ENCODE peak calls at places on chromosome 18, in four cellular contexts. E, Y, A and F are unnamed samples.

GRCh38 chr18:7458873-7459272 is 108.2 kb upstream of the PTPRM start:
- DNase-seq in E (no peak), A (no peak), Y (no peak), F (no peak)

GRCh38 chr18:8936646-8937045 is 165.9 kb upstream of the NDUFV2 start:
- DNase-seq in Y (no peak), A (no peak), E (no peak), F (no peak)

GRCh38 chr18:79635127-79635726 is 44.4 kb upstream of the CTDP1 start:
- DNase-seq in Y (peak), E (no peak), A (no peak), F (no peak)

GRCh38 chr18:7775848-7776247 is 208.7 kb downstream of the PTPRM start:
- DNase-seq in E (no peak), A (no peak), Y (no peak), F (no peak)

GRCh38 chr18:36095936-36096519 is 28.7 kb upstream of the RPRD1A start:
- DNase-seq in A (no peak), Y (no peak), E (no peak), F (peak)

GRCh38 chr18:60889442-60889841 is 443.8 kb upstream of the CDH20 start:
- DNase-seq in E (no peak), Y (no peak), A (no peak), F (no peak)

GRCh38 chr18:51988277-51988676 is 351.7 kb upstream of the DCC start:
- DNase-seq in A (no peak), E (no peak), Y (no peak), F (no peak)

GRCh38 chr18:11994708-11995444 is 13.6 kb downstream of the IMPA2 start:
- DNase-seq in E (no peak), Y (peak), A (no peak), F (no peak)

GRCh38 chr18:22999212-22999611 is 66.1 kb downstream of the RBBP8 start:
- DNase-seq in A (no peak), E (no peak), Y (no peak), F (no peak)

GRCh38 chr18:74495581-74496507 is at the start of gene CNDP2:
- DNase-seq in E (peak), A (peak), Y (peak), F (peak)
- TF ChIP-seq CTCF in E (no peak), A (no peak), Y (no peak), F (no peak)

DNA sequence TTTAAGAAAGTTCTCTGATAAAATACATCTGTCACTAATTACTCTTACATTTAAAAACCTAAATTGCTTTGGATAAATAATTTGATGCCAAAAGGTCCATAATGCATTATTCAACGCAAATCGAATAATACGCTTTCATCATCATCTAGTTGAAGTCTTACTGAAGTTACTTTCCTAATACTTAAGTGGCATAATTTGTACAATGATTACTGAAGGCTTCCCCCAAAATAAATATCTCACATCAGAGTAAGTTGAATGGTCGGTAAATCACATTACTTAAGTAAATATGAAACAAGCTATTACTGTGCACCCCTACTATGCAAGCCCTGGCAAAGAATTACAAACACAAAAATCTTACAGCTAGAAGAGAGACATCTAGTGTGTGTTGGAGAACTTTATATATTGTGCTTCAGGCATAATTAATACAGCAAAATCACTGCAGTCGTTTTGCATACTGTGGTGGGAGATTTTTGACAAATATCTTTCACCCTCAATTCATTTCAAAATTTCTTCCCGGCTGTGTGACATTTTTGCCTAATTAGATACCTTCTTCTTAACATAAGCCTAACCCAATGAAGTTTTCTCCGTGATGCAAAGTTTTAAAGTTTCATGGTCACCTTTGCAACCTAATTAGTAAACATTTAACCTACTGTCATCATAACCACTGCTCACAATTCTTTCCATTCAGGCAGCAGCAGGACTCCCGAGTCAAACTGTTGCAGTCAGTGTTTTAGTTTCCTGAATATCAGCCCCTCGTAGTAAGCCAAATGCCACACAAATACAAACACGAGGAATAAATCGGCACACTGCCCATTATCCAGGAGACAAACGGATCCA is 106.0 kb upstream of the KCTD1 start:
- DNase-seq in A (no peak), E (no peak), Y (no peak), F (no peak)
- TF ChIP-seq CTCF in A (no peak), E (no peak), Y (no peak), F (no peak)

GRCh38 chr18:3454365-3455089 is 4.6 kb downstream of the TGIF1 start:
- DNase-seq in E (peak), A (peak), Y (no peak), F (no peak)
- TF ChIP-seq CTCF in E (peak), A (peak), Y (no peak), F (peak)

GRCh38 chr18:63342206-63342605 is 22.6 kb upstream of the BCL2 start:
- DNase-seq in E (no peak), Y (no peak), A (peak), F (no peak)
- TF ChIP-seq CTCF in E (peak), Y (no peak), A (peak), F (peak)